ENCODE peak calls at places on chromosomes 1 and 21, in seven cellular contexts. One of them, this sample, is unnamed.

GRCh38 chr1:71047635-71048607 is at the start of gene PTGER3:
- DNase-seq in nephron progenitor cell: peak
- DNase-seq in dorsolateral prefrontal cortex: no peak
- DNase-seq in right lobe of liver: peak
- DNase-seq in CD8-positive, alpha-beta memory T cell: peak
- DNase-seq in left colon: peak
- DNase-seq in sigmoid colon: peak
- DNase-seq in this sample: peak

GRCh38 chr1:234969630-234970370 is 158.8 kb downstream of the TOMM20 start:
- DNase-seq in nephron progenitor cell: peak
- DNase-seq in dorsolateral prefrontal cortex: peak
- DNase-seq in right lobe of liver: peak
- DNase-seq in CD8-positive, alpha-beta memory T cell: no peak
- DNase-seq in left colon: peak
- DNase-seq in sigmoid colon: peak
- DNase-seq in this sample: peak

GRCh38 chr1:11999236-11999635 is 19.0 kb downstream of the MFN2 start:
- DNase-seq in nephron progenitor cell: no peak
- DNase-seq in dorsolateral prefrontal cortex: no peak
- DNase-seq in right lobe of liver: no peak
- DNase-seq in CD8-positive, alpha-beta memory T cell: no peak
- DNase-seq in left colon: no peak
- DNase-seq in sigmoid colon: no peak
- DNase-seq in this sample: no peak

GRCh38 chr1:92374211-92374610 is 75.4 kb downstream of the RPAP2 start:
- DNase-seq in nephron progenitor cell: no peak
- DNase-seq in dorsolateral prefrontal cortex: no peak
- DNase-seq in right lobe of liver: no peak
- DNase-seq in CD8-positive, alpha-beta memory T cell: no peak
- DNase-seq in left colon: no peak
- DNase-seq in sigmoid colon: no peak
- DNase-seq in this sample: no peak

GRCh38 chr1:205208805-205209204 is 2.7 kb downstream of the DSTYK start:
- DNase-seq in nephron progenitor cell: no peak
- DNase-seq in dorsolateral prefrontal cortex: no peak
- DNase-seq in right lobe of liver: no peak
- DNase-seq in CD8-positive, alpha-beta memory T cell: no peak
- DNase-seq in left colon: no peak
- DNase-seq in sigmoid colon: no peak
- DNase-seq in this sample: no peak

GRCh38 chr1:150804671-150805070 is 3.4 kb downstream of the CTSK start:
- DNase-seq in nephron progenitor cell: no peak
- DNase-seq in dorsolateral prefrontal cortex: no peak
- DNase-seq in right lobe of liver: no peak
- DNase-seq in CD8-positive, alpha-beta memory T cell: no peak
- DNase-seq in left colon: no peak
- DNase-seq in sigmoid colon: no peak
- DNase-seq in this sample: no peak

GRCh38 chr1:198918920-198919319 is 280.1 kb downstream of the PTPRC start:
- DNase-seq in nephron progenitor cell: no peak
- DNase-seq in dorsolateral prefrontal cortex: no peak
- DNase-seq in right lobe of liver: no peak
- DNase-seq in CD8-positive, alpha-beta memory T cell: no peak
- DNase-seq in left colon: no peak
- DNase-seq in sigmoid colon: no peak
- DNase-seq in this sample: no peak

GRCh38 chr1:203899869-203900714 is 38.7 kb downstream of the SNRPE start:
- DNase-seq in nephron progenitor cell: no peak
- DNase-seq in dorsolateral prefrontal cortex: no peak
- DNase-seq in right lobe of liver: no peak
- DNase-seq in CD8-positive, alpha-beta memory T cell: no peak
- DNase-seq in left colon: no peak
- DNase-seq in sigmoid colon: no peak
- DNase-seq in this sample: no peak

GRCh38 chr21:45182958-45183357 is 104.7 kb downstream of the POFUT2 start:
- DNase-seq in nephron progenitor cell: no peak
- DNase-seq in dorsolateral prefrontal cortex: no peak
- DNase-seq in right lobe of liver: no peak
- DNase-seq in CD8-positive, alpha-beta memory T cell: no peak
- DNase-seq in left colon: no peak
- DNase-seq in sigmoid colon: no peak
- DNase-seq in this sample: no peak

GRCh38 chr21:43188712-43189151 is 19.9 kb downstream of the CRYAA start:
- DNase-seq in nephron progenitor cell: no peak
- DNase-seq in dorsolateral prefrontal cortex: peak
- DNase-seq in right lobe of liver: no peak
- DNase-seq in CD8-positive, alpha-beta memory T cell: no peak
- DNase-seq in left colon: no peak
- DNase-seq in sigmoid colon: peak
- DNase-seq in this sample: peak

GRCh38 chr1:2108213-2108876 is 58.1 kb downstream of the PRKCZ start:
- DNase-seq in nephron progenitor cell: peak
- DNase-seq in dorsolateral prefrontal cortex: no peak
- DNase-seq in right lobe of liver: peak
- DNase-seq in CD8-positive, alpha-beta memory T cell: no peak
- DNase-seq in left colon: no peak
- DNase-seq in sigmoid colon: no peak
- DNase-seq in this sample: no peak

GRCh38 chr1:60705026-60705425 is 377.3 kb upstream of the NFIA start:
- DNase-seq in nephron progenitor cell: no peak
- DNase-seq in dorsolateral prefrontal cortex: no peak
- DNase-seq in right lobe of liver: no peak
- DNase-seq in CD8-positive, alpha-beta memory T cell: no peak
- DNase-seq in left colon: no peak
- DNase-seq in sigmoid colon: no peak
- DNase-seq in this sample: no peak

GRCh38 chr1:154837679-154838171 is 32.4 kb downstream of the KCNN3 start:
- DNase-seq in nephron progenitor cell: no peak
- DNase-seq in dorsolateral prefrontal cortex: no peak
- DNase-seq in right lobe of liver: no peak
- DNase-seq in CD8-positive, alpha-beta memory T cell: no peak
- DNase-seq in left colon: peak
- DNase-seq in sigmoid colon: peak
- DNase-seq in this sample: peak

GRCh38 chr1:27601771-27602509 is 2.0 kb downstream of the AHDC1 start:
- DNase-seq in nephron progenitor cell: peak
- DNase-seq in dorsolateral prefrontal cortex: peak
- DNase-seq in right lobe of liver: peak
- DNase-seq in CD8-positive, alpha-beta memory T cell: no peak
- DNase-seq in left colon: peak
- DNase-seq in sigmoid colon: no peak
- DNase-seq in this sample: no peak

GRCh38 chr1:237578540-237578939 is 312.2 kb downstream of the ZP4 start:
- DNase-seq in nephron progenitor cell: no peak
- DNase-seq in dorsolateral prefrontal cortex: no peak
- DNase-seq in right lobe of liver: no peak
- DNase-seq in CD8-positive, alpha-beta memory T cell: no peak
- DNase-seq in left colon: no peak
- DNase-seq in sigmoid colon: no peak
- DNase-seq in this sample: no peak

GRCh38 chr1:219086956-219087469 is 86.7 kb upstream of the LYPLAL1 start:
- DNase-seq in nephron progenitor cell: no peak
- DNase-seq in dorsolateral prefrontal cortex: no peak
- DNase-seq in right lobe of liver: no peak
- DNase-seq in CD8-positive, alpha-beta memory T cell: no peak
- DNase-seq in left colon: no peak
- DNase-seq in sigmoid colon: no peak
- DNase-seq in this sample: no peak

GRCh38 chr1:221708076-221708571 is 33.8 kb downstream of the DUSP10 start:
- DNase-seq in nephron progenitor cell: no peak
- DNase-seq in dorsolateral prefrontal cortex: no peak
- DNase-seq in right lobe of liver: no peak
- DNase-seq in CD8-positive, alpha-beta memory T cell: peak
- DNase-seq in left colon: no peak
- DNase-seq in sigmoid colon: no peak
- DNase-seq in this sample: no peak

GRCh38 chr1:22457356-22457755 is 5.7 kb downstream of the ZBTB40 start:
- DNase-seq in nephron progenitor cell: no peak
- DNase-seq in dorsolateral prefrontal cortex: no peak
- DNase-seq in right lobe of liver: no peak
- DNase-seq in CD8-positive, alpha-beta memory T cell: no peak
- DNase-seq in left colon: no peak
- DNase-seq in sigmoid colon: no peak
- DNase-seq in this sample: no peak

GRCh38 chr1:230922620-230923019 is 54.3 kb upstream of the C1orf198 start:
- DNase-seq in nephron progenitor cell: no peak
- DNase-seq in dorsolateral prefrontal cortex: no peak
- DNase-seq in right lobe of liver: no peak
- DNase-seq in CD8-positive, alpha-beta memory T cell: no peak
- DNase-seq in left colon: no peak
- DNase-seq in sigmoid colon: no peak
- DNase-seq in this sample: no peak

GRCh38 chr1:186710696-186711095 is 30.5 kb upstream of the PTGS2 start:
- DNase-seq in nephron progenitor cell: no peak
- DNase-seq in dorsolateral prefrontal cortex: no peak
- DNase-seq in right lobe of liver: no peak
- DNase-seq in CD8-positive, alpha-beta memory T cell: no peak
- DNase-seq in left colon: no peak
- DNase-seq in sigmoid colon: no peak
- DNase-seq in this sample: no peak

GRCh38 chr1:222394224-222394623 is 153.7 kb downstream of the HHIPL2 start:
- DNase-seq in nephron progenitor cell: no peak
- DNase-seq in dorsolateral prefrontal cortex: no peak
- DNase-seq in right lobe of liver: no peak
- DNase-seq in CD8-positive, alpha-beta memory T cell: no peak
- DNase-seq in left colon: no peak
- DNase-seq in sigmoid colon: no peak
- DNase-seq in this sample: no peak

GRCh38 chr1:28123461-28123961 is 35.1 kb upstream of the EYA3 start:
- DNase-seq in nephron progenitor cell: no peak
- DNase-seq in dorsolateral prefrontal cortex: peak
- DNase-seq in right lobe of liver: no peak
- DNase-seq in CD8-positive, alpha-beta memory T cell: no peak
- DNase-seq in left colon: no peak
- DNase-seq in sigmoid colon: no peak
- DNase-seq in this sample: no peak

GRCh38 chr1:31749785-31750345 is 14.3 kb downstream of the ADGRB2 start:
- DNase-seq in nephron progenitor cell: no peak
- DNase-seq in dorsolateral prefrontal cortex: no peak
- DNase-seq in right lobe of liver: no peak
- DNase-seq in CD8-positive, alpha-beta memory T cell: no peak
- DNase-seq in left colon: no peak
- DNase-seq in sigmoid colon: no peak
- DNase-seq in this sample: no peak

GRCh38 chr1:50700226-50701020 is 259.6 kb downstream of the FAF1 start:
- DNase-seq in nephron progenitor cell: no peak
- DNase-seq in dorsolateral prefrontal cortex: no peak
- DNase-seq in right lobe of liver: no peak
- DNase-seq in CD8-positive, alpha-beta memory T cell: no peak
- DNase-seq in left colon: no peak
- DNase-seq in sigmoid colon: no peak
- DNase-seq in this sample: no peak

GRCh38 chr1:27572019-27572678 is 31.8 kb downstream of the AHDC1 start:
- DNase-seq in nephron progenitor cell: peak
- DNase-seq in dorsolateral prefrontal cortex: no peak
- DNase-seq in right lobe of liver: no peak
- DNase-seq in CD8-positive, alpha-beta memory T cell: no peak
- DNase-seq in left colon: no peak
- DNase-seq in sigmoid colon: peak
- DNase-seq in this sample: no peak

GRCh38 chr1:223116950-223117349 is 26.1 kb downstream of the TLR5 start:
- DNase-seq in nephron progenitor cell: no peak
- DNase-seq in dorsolateral prefrontal cortex: no peak
- DNase-seq in right lobe of liver: no peak
- DNase-seq in CD8-positive, alpha-beta memory T cell: no peak
- DNase-seq in left colon: no peak
- DNase-seq in sigmoid colon: no peak
- DNase-seq in this sample: no peak

GRCh38 chr1:67803380-67804279 is 29.6 kb downstream of the GNG12 start:
- DNase-seq in nephron progenitor cell: no peak
- DNase-seq in dorsolateral prefrontal cortex: no peak
- DNase-seq in right lobe of liver: no peak
- DNase-seq in CD8-positive, alpha-beta memory T cell: no peak
- DNase-seq in left colon: no peak
- DNase-seq in sigmoid colon: no peak
- DNase-seq in this sample: no peak

GRCh38 chr1:29875557-29876028 is 639.3 kb downstream of the PTPRU start:
- DNase-seq in nephron progenitor cell: no peak
- DNase-seq in dorsolateral prefrontal cortex: no peak
- DNase-seq in right lobe of liver: no peak
- DNase-seq in CD8-positive, alpha-beta memory T cell: no peak
- DNase-seq in left colon: no peak
- DNase-seq in sigmoid colon: no peak
- DNase-seq in this sample: no peak

GRCh38 chr1:232438476-232438875 is 191.5 kb downstream of the SIPA1L2 start:
- DNase-seq in nephron progenitor cell: no peak
- DNase-seq in dorsolateral prefrontal cortex: peak
- DNase-seq in right lobe of liver: no peak
- DNase-seq in CD8-positive, alpha-beta memory T cell: no peak
- DNase-seq in left colon: no peak
- DNase-seq in sigmoid colon: no peak
- DNase-seq in this sample: no peak

GRCh38 chr1:219927956-219928790 is at the start of gene SLC30A10:
- DNase-seq in nephron progenitor cell: peak
- DNase-seq in dorsolateral prefrontal cortex: peak
- DNase-seq in right lobe of liver: peak
- DNase-seq in CD8-positive, alpha-beta memory T cell: no peak
- DNase-seq in left colon: peak
- DNase-seq in sigmoid colon: no peak
- DNase-seq in this sample: no peak

GRCh38 chr1:15153842-15154479 is 414 bp downstream of the TMEM51 start:
- DNase-seq in nephron progenitor cell: peak
- DNase-seq in dorsolateral prefrontal cortex: no peak
- DNase-seq in right lobe of liver: peak
- DNase-seq in CD8-positive, alpha-beta memory T cell: no peak
- DNase-seq in left colon: peak
- DNase-seq in sigmoid colon: peak
- DNase-seq in this sample: peak

GRCh38 chr1:211259596-211260126 is 495 bp downstream of the RCOR3 start:
- DNase-seq in nephron progenitor cell: no peak
- DNase-seq in dorsolateral prefrontal cortex: peak
- DNase-seq in right lobe of liver: peak
- DNase-seq in CD8-positive, alpha-beta memory T cell: peak
- DNase-seq in left colon: peak
- DNase-seq in sigmoid colon: peak
- DNase-seq in this sample: no peak

GRCh38 chr1:192153276-192153675 is 5.0 kb upstream of the RGS18 start:
- DNase-seq in nephron progenitor cell: no peak
- DNase-seq in dorsolateral prefrontal cortex: no peak
- DNase-seq in right lobe of liver: no peak
- DNase-seq in CD8-positive, alpha-beta memory T cell: no peak
- DNase-seq in left colon: no peak
- DNase-seq in sigmoid colon: no peak
- DNase-seq in this sample: no peak

GRCh38 chr1:118151312-118151937 is 33.6 kb downstream of the SPAG17 start:
- DNase-seq in nephron progenitor cell: peak
- DNase-seq in dorsolateral prefrontal cortex: peak
- DNase-seq in right lobe of liver: no peak
- DNase-seq in CD8-positive, alpha-beta memory T cell: no peak
- DNase-seq in left colon: peak
- DNase-seq in sigmoid colon: no peak
- DNase-seq in this sample: peak

GRCh38 chr1:221998781-221999180 is 256.9 kb upstream of the DUSP10 start:
- DNase-seq in nephron progenitor cell: no peak
- DNase-seq in dorsolateral prefrontal cortex: no peak
- DNase-seq in right lobe of liver: no peak
- DNase-seq in CD8-positive, alpha-beta memory T cell: no peak
- DNase-seq in left colon: no peak
- DNase-seq in sigmoid colon: no peak
- DNase-seq in this sample: no peak

GRCh38 chr1:230288641-230289349 is 137.3 kb downstream of the PGBD5 start:
- DNase-seq in nephron progenitor cell: no peak
- DNase-seq in dorsolateral prefrontal cortex: no peak
- DNase-seq in right lobe of liver: no peak
- DNase-seq in CD8-positive, alpha-beta memory T cell: no peak
- DNase-seq in left colon: peak
- DNase-seq in sigmoid colon: peak
- DNase-seq in this sample: peak

This sample was measured in posterior vena cava.